ENCODE peak calls at places on chromosome 10, in five cellular contexts. C is A549, M is K562, D is HepG2, K is H1. N is an unnamed sample.
A peak's percentile ranks its signal among the peaks of the same experiment; 100 is the strongest.

GRCh38 chr10:98425511-98426352 is 10.8 kb upstream of the PYROXD2 start:
- DNase-seq in C (peak; percentile 64), M (peak; percentile 56), D (peak; percentile 29), K (peak; percentile 87), N (peak; percentile 46)

GRCh38 chr10:46226232-46226631 is 60.6 kb upstream of the ANTXRL start:
- DNase-seq in C (no peak), M (no peak), D (no peak), K (peak; percentile 39), N (no peak)

GRCh38 chr10:132175907-132176581 is 10.7 kb upstream of the DPYSL4 start:
- DNase-seq in C (no peak), M (no peak), D (peak; percentile 25), K (no peak), N (peak; percentile 30)

GRCh38 chr10:88271736-88272135 is 311.4 kb downstream of the RNLS start:
- DNase-seq in C (no peak), M (no peak), D (no peak), K (no peak), N (no peak)

GRCh38 chr10:126350216-126350992 is 37.9 kb downstream of the ADAM12 start:
- DNase-seq in C (peak; percentile 7), M (no peak), D (no peak), K (no peak), N (peak; percentile 2)

GRCh38 chr10:96978621-96979154 is 146.6 kb downstream of the LCOR start:
- DNase-seq in C (no peak), M (no peak), D (no peak), K (no peak), N (no peak)

GRCh38 chr10:10891437-10891836 is 126.2 kb upstream of the CELF2 start:
- DNase-seq in C (no peak), M (no peak), D (no peak), K (no peak), N (no peak)

GRCh38 chr10:107019154-107019553 is 145.4 kb downstream of the SORCS1 start:
- DNase-seq in C (no peak), M (no peak), D (no peak), K (no peak), N (no peak)

GRCh38 chr10:23338155-23338828 is 6.3 kb downstream of the C10orf67 start:
- DNase-seq in C (no peak), M (no peak), D (peak; percentile 60), K (no peak), N (no peak)

GRCh38 chr10:124003070-124003419 is 90.4 kb downstream of the CHST15 start:
- DNase-seq in C (no peak), M (no peak), D (no peak), K (no peak), N (no peak)

GRCh38 chr10:124002391-124003069 is 90.9 kb downstream of the CHST15 start:
- DNase-seq in C (no peak), M (no peak), D (no peak), K (no peak), N (no peak)

GRCh38 chr10:123999956-124000615 is 93.3 kb downstream of the CHST15 start:
- DNase-seq in C (no peak), M (no peak), D (no peak), K (no peak), N (no peak)

GRCh38 chr10:124000792-124001201 is 92.6 kb downstream of the CHST15 start:
- DNase-seq in C (no peak), M (no peak), D (no peak), K (no peak), N (no peak)

GRCh38 chr10:124001391-124002260 is 91.8 kb downstream of the CHST15 start:
- DNase-seq in C (no peak), M (no peak), D (no peak), K (no peak), N (no peak)
- TF ChIP-seq JUN in C (no peak), M (no peak), D (no peak), K (no peak), N (no peak)

DNA sequence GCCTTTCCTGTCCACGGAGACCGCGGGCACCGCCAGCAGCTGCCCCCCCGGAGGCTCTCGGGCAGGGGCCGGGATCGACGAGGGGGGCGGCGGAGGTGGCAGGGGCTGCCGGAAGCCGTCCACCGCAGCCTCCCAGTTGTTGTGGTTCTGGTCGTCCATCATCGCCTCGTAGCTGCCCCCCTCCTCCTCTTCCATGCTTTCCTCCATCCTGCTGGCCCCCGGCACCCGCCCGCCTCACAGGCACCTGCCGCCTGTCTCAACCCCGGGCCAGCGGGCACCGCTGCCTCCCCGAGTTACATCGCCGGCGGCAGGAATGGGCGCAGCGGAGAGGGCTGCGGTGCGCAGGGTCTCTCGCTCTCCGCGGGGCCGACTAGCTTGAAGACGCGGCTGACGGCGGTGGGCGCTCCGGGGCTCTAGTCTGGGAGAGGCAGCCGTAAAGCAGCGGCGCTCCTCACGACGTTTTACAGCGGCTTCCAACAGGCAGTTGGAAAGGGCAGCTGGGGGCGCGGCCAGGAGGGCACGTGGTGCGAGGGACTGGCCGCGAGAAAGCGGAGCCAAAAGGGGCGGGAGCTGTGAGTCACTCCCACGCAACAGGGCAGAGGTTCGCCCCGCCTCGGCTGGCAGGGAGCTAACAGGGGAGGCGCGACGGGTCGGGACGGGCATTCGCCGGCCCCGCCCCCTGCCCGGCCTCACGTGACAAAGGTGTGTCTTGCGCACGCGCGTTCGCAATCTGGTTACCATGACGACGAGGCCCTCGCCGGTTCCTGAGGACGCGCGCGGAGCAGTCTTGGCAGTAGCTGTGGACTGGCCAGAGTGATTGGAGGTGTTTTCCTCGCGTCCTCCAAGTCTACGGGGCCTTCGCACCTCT is at the start of gene CACUL1:
- DNase-seq in C (peak; percentile 88), M (peak; percentile 95), D (peak; percentile 97), K (peak; percentile 99), N (peak; percentile 100)
- TF ChIP-seq POLR2A in C (peak; percentile 68), M (peak; percentile 75), D (peak; percentile 79), K (peak; percentile 95), N (peak; percentile 74)

GRCh38 chr10:49005270-49005669 is 65.6 kb upstream of the LRRC18 start:
- DNase-seq in C (no peak), M (no peak), D (no peak), K (no peak), N (no peak)

GRCh38 chr10:49001402-49001801 is 61.8 kb upstream of the LRRC18 start:
- DNase-seq in C (peak; percentile 18), M (peak; percentile 76), D (peak; percentile 6), K (peak; percentile 57), N (no peak)

GRCh38 chr10:49000437-49001398 is 61.1 kb upstream of the LRRC18 start:
- DNase-seq in C (no peak), M (no peak), D (no peak), K (no peak), N (no peak)

GRCh38 chr10:49007128-49007527 is 67.5 kb upstream of the LRRC18 start:
- DNase-seq in C (no peak), M (no peak), D (no peak), K (no peak), N (no peak)

GRCh38 chr10:49001861-49002675 is 62.4 kb upstream of the LRRC18 start:
- DNase-seq in C (no peak), M (no peak), D (no peak), K (no peak), N (no peak)
- TF ChIP-seq JUN in C (no peak), M (no peak), D (no peak), K (no peak), N (no peak)

GRCh38 chr10:6185039-6185716 is 17.6 kb upstream of the PFKFB3 start:
- DNase-seq in C (no peak), M (no peak), D (no peak), K (no peak), N (no peak)

GRCh38 chr10:6180480-6181110 is 22.1 kb upstream of the PFKFB3 start:
- DNase-seq in C (no peak), M (no peak), D (no peak), K (no peak), N (no peak)

GRCh38 chr10:6181249-6181648 is 21.5 kb upstream of the PFKFB3 start:
- DNase-seq in C (no peak), M (no peak), D (no peak), K (no peak), N (no peak)

GRCh38 chr10:6179078-6179477 is 23.7 kb upstream of the PFKFB3 start:
- DNase-seq in C (no peak), M (no peak), D (no peak), K (no peak), N (no peak)

DNA sequence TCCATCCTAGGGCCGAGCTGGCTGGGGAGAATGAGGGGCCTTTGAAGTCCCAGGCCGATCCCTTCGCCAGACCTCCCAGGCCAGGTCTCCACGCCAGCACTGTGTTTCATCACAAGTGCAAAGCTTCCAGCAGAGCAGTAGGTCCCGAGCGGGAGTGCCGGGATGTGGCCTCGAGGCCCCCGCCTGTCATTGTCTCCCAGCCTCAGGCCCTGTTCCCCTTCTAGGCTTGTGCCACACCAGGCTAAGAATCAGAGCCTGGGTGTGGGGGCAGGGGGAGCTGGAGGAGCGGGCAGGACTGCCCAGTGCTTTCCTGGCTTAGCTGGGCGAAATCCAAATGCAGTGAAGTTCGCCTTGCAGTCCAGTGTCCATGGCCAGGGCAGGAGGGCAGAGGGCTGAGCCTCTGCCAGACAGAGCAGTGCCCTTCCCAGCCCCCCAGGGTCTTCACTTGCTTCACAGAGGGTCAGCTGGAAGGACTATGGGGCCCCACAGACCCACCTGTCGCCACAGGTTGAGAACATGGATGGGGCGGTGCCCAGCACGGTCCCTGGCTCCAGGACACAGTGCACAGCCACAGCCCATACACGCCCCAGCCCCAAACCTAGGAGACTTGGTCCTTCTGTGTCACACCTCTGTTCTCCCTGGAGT is 20.2 kb upstream of the PFKFB3 start:
- DNase-seq in C (no peak), M (no peak), D (no peak), K (no peak), N (no peak)
- TF ChIP-seq POLR2A in C (no peak), M (no peak), D (no peak), K (no peak), N (no peak)

GRCh38 chr10:80261316-80262030 is 28.0 kb downstream of the MAT1A start:
- DNase-seq in C (no peak), M (peak; percentile 14), D (peak; percentile 56), K (no peak), N (no peak)
- TF ChIP-seq JUN in C (no peak), M (no peak), D (no peak), K (no peak), N (no peak)

DNA sequence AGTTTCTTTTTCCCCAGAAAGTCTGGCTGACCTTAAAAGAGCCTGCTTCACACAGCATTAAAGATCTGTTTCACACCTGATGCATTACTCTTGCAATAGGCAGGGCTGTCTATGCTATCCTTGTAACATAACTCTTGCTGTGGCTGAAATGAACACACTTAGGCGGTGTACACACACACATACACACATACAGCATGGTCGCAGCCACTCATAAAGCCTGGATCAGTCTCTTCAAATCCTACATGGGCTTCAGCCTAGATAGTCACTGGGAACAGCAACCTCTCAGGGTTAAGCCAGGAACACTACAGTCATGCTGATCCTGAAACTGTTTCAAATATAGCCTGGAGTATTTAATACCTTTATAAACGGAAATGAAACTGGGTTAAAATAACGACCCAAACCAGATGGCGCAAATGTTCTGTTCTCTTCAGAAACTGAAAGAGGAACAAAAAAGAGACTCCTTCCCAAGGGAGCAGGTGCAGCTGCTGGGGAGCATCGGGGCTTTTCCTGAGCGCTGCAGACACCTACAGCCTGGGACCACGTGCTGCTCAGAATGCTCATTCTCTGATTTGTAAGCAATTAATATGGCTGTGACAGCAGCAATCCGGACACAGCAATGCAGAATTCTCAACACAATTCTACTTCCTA is 61.0 kb upstream of the SFMBT2 start:
- DNase-seq in C (no peak), M (no peak), D (no peak), K (no peak), N (no peak)
- TF ChIP-seq POLR2A in C (no peak), M (no peak), D (no peak), K (no peak), N (no peak)

GRCh38 chr10:70445718-70446485 is 4.4 kb upstream of the NODAL start:
- DNase-seq in C (no peak), M (no peak), D (no peak), K (no peak), N (no peak)
- TF ChIP-seq JUN in C (no peak), M (no peak), D (no peak), K (no peak), N (no peak)